ENCODE peak calls at places on chromosomes 7 and 10, in four cellular contexts. X is HFFc6, F is choroid plexus epithelial cell, W is AG10803. P is an unnamed sample.

GRCh38 chr7:10677211-10677610 is 296.5 kb upstream of the PHF14 start:
- DNase-seq in X (no peak), F (no peak), W (no peak), P (no peak)

GRCh38 chr7:21550821-21551531 is 8.1 kb downstream of the DNAH11 start:
- DNase-seq in W (no peak), X (no peak), F (no peak), P (peak; percentile 86)

GRCh38 chr7:81685263-81685868 is 84.5 kb downstream of the HGF start:
- DNase-seq in F (peak; percentile 50), W (no peak), X (no peak), P (no peak)

GRCh38 chr10:72261323-72262018 is 12.3 kb upstream of the DDIT4 start:
- DNase-seq in W (no peak), F (no peak), X (no peak), P (peak; percentile 72)

GRCh38 chr7:96400518-96400917 is 78.6 kb upstream of the SLC25A13 start:
- DNase-seq in W (no peak), F (no peak), X (no peak), P (peak; percentile 72)

GRCh38 chr10:86968994-86969355 is 693 bp downstream of the ADIRF start:
- DNase-seq in X (no peak), F (no peak), W (no peak), P (no peak)

GRCh38 chr7:17672774-17673173 is 267.5 kb downstream of the SNX13 start:
- DNase-seq in W (no peak), F (no peak), X (no peak), P (no peak)

GRCh38 chr10:74189999-74190421 is 39.0 kb downstream of the ADK start:
- DNase-seq in W (peak; percentile 96), F (peak; percentile 94), X (peak; percentile 98), P (peak; percentile 99)

GRCh38 chr10:1572519-1573333 is 164.6 kb downstream of the ADARB2 start:
- DNase-seq in X (no peak), F (no peak), W (no peak), P (no peak)
- TF ChIP-seq CTCF in X (no peak), F (no peak), W (no peak), P (no peak)

GRCh38 chr10:114708084-114708483 is 50.0 kb upstream of the ABLIM1 start:
- DNase-seq in X (no peak), W (no peak), F (no peak), P (no peak)

GRCh38 chr10:114706458-114707055 is 48.5 kb upstream of the ABLIM1 start:
- DNase-seq in F (no peak), W (no peak), X (no peak), P (no peak)

GRCh38 chr10:114709966-114710365 is 51.9 kb upstream of the ABLIM1 start:
- DNase-seq in W (peak; percentile 33), X (peak; percentile 61), F (peak; percentile 40), P (peak; percentile 74)

GRCh38 chr10:114711487-114712250 is 53.6 kb upstream of the ABLIM1 start:
- DNase-seq in W (no peak), F (no peak), X (no peak), P (no peak)

GRCh38 chr10:114708717-114709352 is 50.8 kb upstream of the ABLIM1 start:
- DNase-seq in W (peak; percentile 66), F (peak; percentile 95), X (peak; percentile 89), P (peak; percentile 90)
- TF ChIP-seq CTCF in W (no peak), F (no peak), X (no peak), P (no peak)

GRCh38 chr10:113436836-113437235 is 116.0 kb upstream of the HABP2 start:
- DNase-seq in F (no peak), X (no peak), W (no peak), P (no peak)
- TF ChIP-seq CTCF in F (no peak), X (no peak), W (no peak), P (no peak)

DNA sequence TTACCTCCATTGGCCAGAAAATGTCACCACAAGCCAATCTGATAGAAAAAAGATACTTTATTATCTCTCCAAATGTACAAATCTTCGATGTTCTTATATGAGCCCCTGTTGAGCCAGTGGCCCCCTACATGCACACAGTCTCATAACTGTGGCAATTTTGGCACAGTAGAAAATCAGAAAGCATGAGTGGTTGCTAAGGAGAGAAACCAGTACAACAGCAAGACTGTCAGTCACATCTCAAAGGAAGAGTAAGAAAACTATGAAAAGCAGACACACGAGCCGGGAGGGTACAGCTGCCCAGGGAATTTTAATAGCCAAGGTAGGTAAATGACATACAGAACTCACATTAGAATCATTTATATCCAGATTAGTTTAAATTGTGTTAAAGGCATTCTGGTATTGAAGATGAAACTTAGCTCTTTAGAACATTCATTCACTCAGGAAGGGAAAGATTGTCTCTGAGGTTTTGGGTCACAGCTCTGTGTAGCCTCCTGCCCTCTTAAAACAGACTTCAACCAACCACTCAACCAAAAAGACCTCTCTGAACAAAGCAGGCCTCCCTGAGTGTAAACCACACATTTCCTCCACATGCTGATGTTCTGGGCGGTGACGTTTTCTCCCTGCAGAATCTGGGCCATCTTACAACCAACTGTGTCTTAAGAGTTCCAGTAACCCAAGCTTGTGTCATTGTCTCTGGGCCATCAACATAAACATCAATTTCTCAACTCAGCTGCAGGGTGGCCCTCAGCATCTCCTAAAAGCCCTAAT is 80.8 kb upstream of the ADAM12 start:
- DNase-seq in X (no peak), F (peak; percentile 93), W (peak; percentile 69), P (no peak)
- TF ChIP-seq CTCF in X (no peak), F (no peak), W (no peak), P (no peak)

GRCh38 chr10:116771101-116771705 is 28.8 kb upstream of the HSPA12A start:
- DNase-seq in F (peak; percentile 81), X (peak; percentile 87), W (peak; percentile 93), P (peak; percentile 87)
- TF ChIP-seq CTCF in F (no peak), X (no peak), W (peak; percentile 12), P (no peak)

DNA sequence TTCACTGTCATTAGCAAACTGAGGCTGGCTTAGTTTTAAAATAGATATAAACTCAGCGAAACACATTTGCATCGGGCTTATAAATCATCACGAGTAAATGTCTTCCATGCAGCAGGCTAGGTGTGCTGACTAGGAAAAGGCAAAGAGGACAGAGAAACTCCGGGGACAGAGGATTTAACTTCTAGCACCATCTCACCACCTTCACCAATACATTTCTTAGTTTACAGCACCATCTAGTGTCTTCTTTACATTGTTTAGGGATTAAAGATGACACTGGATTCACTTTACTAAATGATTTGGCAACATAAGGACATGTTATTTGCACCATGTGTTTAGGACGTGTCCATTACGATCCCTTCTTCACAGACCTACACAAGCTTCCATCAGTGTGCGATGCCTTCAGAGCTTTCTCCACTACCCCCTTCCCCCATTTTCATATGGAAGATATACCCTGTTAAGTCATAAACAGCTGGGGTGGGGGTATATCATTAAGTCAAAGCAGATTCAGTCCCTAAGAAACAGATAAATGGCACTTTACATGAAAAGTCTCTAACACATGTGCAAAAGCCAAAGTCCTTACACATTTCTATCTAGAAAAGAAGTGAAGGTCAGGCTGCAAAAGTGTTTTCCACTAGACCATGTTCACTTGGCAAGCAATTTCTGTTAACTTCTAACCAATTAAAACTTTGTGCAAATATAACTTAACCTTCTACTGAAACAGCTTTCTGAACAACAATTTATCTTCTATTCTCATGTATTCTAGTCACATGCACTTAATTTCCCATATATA is 103.3 kb downstream of the GRB10 start:
- DNase-seq in X (peak; percentile 41), W (peak; percentile 57), F (peak; percentile 70), P (peak; percentile 52)
- TF ChIP-seq CTCF in X (peak; percentile 75), W (peak; percentile 54), F (peak; percentile 51), P (peak; percentile 10)

GRCh38 chr10:96910488-96911395 is 78.6 kb downstream of the LCOR start:
- DNase-seq in X (peak; percentile 15), W (peak; percentile 14), F (peak; percentile 63), P (peak; percentile 54)
- TF ChIP-seq CTCF in X (peak; percentile 83), W (peak; percentile 70), F (peak; percentile 68), P (peak; percentile 50)

GRCh38 chr7:51666261-51666660 is 349.7 kb upstream of the COBL start:
- DNase-seq in F (no peak), X (no peak), W (no peak), P (no peak)

GRCh38 chr7:51665045-51665785 is 348.6 kb upstream of the COBL start:
- DNase-seq in X (no peak), F (no peak), W (no peak), P (no peak)

GRCh38 chr7:51666751-51667150 is 350.1 kb upstream of the COBL start:
- DNase-seq in X (no peak), W (no peak), F (no peak), P (no peak)
- TF ChIP-seq CTCF in X (no peak), W (no peak), F (no peak), P (no peak)

GRCh38 chr10:109287858-109288257 is 635.5 kb downstream of the XPNPEP1 start:
- DNase-seq in W (no peak), F (no peak), X (no peak), P (no peak)
- TF ChIP-seq CTCF in W (no peak), F (no peak), X (no peak), P (no peak)

GRCh38 chr7:86911703-86912102 is 147.8 kb downstream of the ELAPOR2 start:
- DNase-seq in F (no peak), X (no peak), W (no peak), P (no peak)
- TF ChIP-seq CTCF in F (no peak), X (no peak), W (peak; percentile 12), P (peak; percentile 4)

P was measured in bronchial epithelial cell.